ENCODE peak calls at places on chromosomes 12 and 14, in four cellular contexts. One of them, this sample, is unnamed.

GRCh38 chr12:120453977-120454376 is 7.7 kb downstream of the GATC start:
- DNase-seq in uterus: no peak
- DNase-seq in progenitor cell of endocrine pancreas: no peak
- DNase-seq in lung: no peak
- DNase-seq in this sample: no peak

GRCh38 chr14:23398348-23398747 is 9.7 kb downstream of the MYH6 start:
- DNase-seq in uterus: no peak
- DNase-seq in progenitor cell of endocrine pancreas: no peak
- DNase-seq in lung: no peak
- DNase-seq in this sample: no peak

GRCh38 chr14:65187421-65188049 is 85.2 kb upstream of the MAX start:
- DNase-seq in progenitor cell of endocrine pancreas: no peak
- DNase-seq in lung: no peak
- DNase-seq in uterus: no peak
- DNase-seq in this sample: peak

GRCh38 chr12:111775205-111776193 is 8.8 kb downstream of the ALDH2 start:
- DNase-seq in progenitor cell of endocrine pancreas: no peak
- DNase-seq in uterus: peak
- DNase-seq in lung: peak
- DNase-seq in this sample: no peak

GRCh38 chr12:122457627-122458026 is 35.2 kb upstream of the CLIP1 start:
- DNase-seq in lung: no peak
- DNase-seq in uterus: no peak
- DNase-seq in progenitor cell of endocrine pancreas: no peak
- DNase-seq in this sample: no peak

GRCh38 chr14:101578489-101578888 is 17.2 kb downstream of the DIO3 start:
- DNase-seq in lung: no peak
- DNase-seq in progenitor cell of endocrine pancreas: no peak
- DNase-seq in uterus: no peak
- DNase-seq in this sample: no peak

GRCh38 chr12:39638178-39638577 is 18.6 kb upstream of the ABCD2 start:
- DNase-seq in progenitor cell of endocrine pancreas: no peak
- DNase-seq in lung: no peak
- DNase-seq in uterus: no peak
- DNase-seq in this sample: no peak

GRCh38 chr12:63150255-63151060 is 543 bp downstream of the AVPR1A start:
- DNase-seq in lung: no peak
- DNase-seq in uterus: peak
- DNase-seq in progenitor cell of endocrine pancreas: peak
- DNase-seq in this sample: peak

GRCh38 chr12:14958361-14959125 is 2.9 kb downstream of the ARHGDIB start:
- DNase-seq in progenitor cell of endocrine pancreas: no peak
- DNase-seq in lung: no peak
- DNase-seq in uterus: no peak
- DNase-seq in this sample: no peak

GRCh38 chr12:97386133-97386581 is 76.4 kb upstream of the RMST start:
- DNase-seq in progenitor cell of endocrine pancreas: no peak
- DNase-seq in uterus: no peak
- DNase-seq in lung: no peak
- DNase-seq in this sample: no peak

GRCh38 chr12:64943686-64944085 is 119.2 kb downstream of the TBC1D30 start:
- DNase-seq in progenitor cell of endocrine pancreas: no peak
- DNase-seq in uterus: no peak
- DNase-seq in lung: no peak
- DNase-seq in this sample: no peak

GRCh38 chr12:114668151-114668891 is 15.7 kb downstream of the TBX3 start:
- DNase-seq in progenitor cell of endocrine pancreas: peak
- DNase-seq in uterus: peak
- DNase-seq in lung: peak
- DNase-seq in this sample: peak

GRCh38 chr12:21296751-21297406 is 37.8 kb downstream of the SLCO1A2 start:
- DNase-seq in uterus: no peak
- DNase-seq in progenitor cell of endocrine pancreas: no peak
- DNase-seq in lung: no peak
- DNase-seq in this sample: no peak

GRCh38 chr14:23442721-23443356 is 7.4 kb upstream of the MYH7 start:
- DNase-seq in uterus: no peak
- DNase-seq in progenitor cell of endocrine pancreas: no peak
- DNase-seq in lung: no peak
- DNase-seq in this sample: no peak

GRCh38 chr14:96056509-96057422 is 17.6 kb downstream of the C14orf132 start:
- DNase-seq in lung: no peak
- DNase-seq in progenitor cell of endocrine pancreas: no peak
- DNase-seq in uterus: no peak
- DNase-seq in this sample: no peak

GRCh38 chr14:103724116-103724515 is 8.5 kb downstream of the ZFYVE21 start:
- DNase-seq in uterus: peak
- DNase-seq in progenitor cell of endocrine pancreas: no peak
- DNase-seq in lung: no peak
- DNase-seq in this sample: no peak

GRCh38 chr14:65860956-65861631 is 448.6 kb downstream of the FUT8 start:
- DNase-seq in progenitor cell of endocrine pancreas: no peak
- DNase-seq in lung: no peak
- DNase-seq in uterus: no peak
- DNase-seq in this sample: no peak

GRCh38 chr12:50110127-50110761 is 1.8 kb upstream of the COX14 start:
- DNase-seq in lung: peak
- DNase-seq in progenitor cell of endocrine pancreas: no peak
- DNase-seq in uterus: peak
- DNase-seq in this sample: no peak

GRCh38 chr14:36315159-36315853 is 5.1 kb downstream of the MBIP start:
- DNase-seq in uterus: no peak
- DNase-seq in lung: no peak
- DNase-seq in progenitor cell of endocrine pancreas: no peak
- DNase-seq in this sample: no peak

GRCh38 chr14:100440207-100440631 is 117.1 kb downstream of the SLC25A47 start:
- DNase-seq in uterus: peak
- DNase-seq in progenitor cell of endocrine pancreas: peak
- DNase-seq in lung: peak
- DNase-seq in this sample: peak

GRCh38 chr12:109385339-109386078 is 37.8 kb downstream of the MYO1H start:
- DNase-seq in uterus: peak
- DNase-seq in progenitor cell of endocrine pancreas: no peak
- DNase-seq in lung: no peak
- DNase-seq in this sample: no peak

GRCh38 chr14:105476937-105477658 is 2.5 kb downstream of the CRIP2 start:
- DNase-seq in lung: no peak
- DNase-seq in progenitor cell of endocrine pancreas: no peak
- DNase-seq in uterus: no peak
- DNase-seq in this sample: no peak

GRCh38 chr14:35400707-35401421 is 3.7 kb downstream of the NFKBIA start:
- DNase-seq in uterus: no peak
- DNase-seq in progenitor cell of endocrine pancreas: no peak
- DNase-seq in lung: no peak
- DNase-seq in this sample: no peak

GRCh38 chr12:110165540-110166159 is 41.5 kb downstream of the IFT81 start:
- DNase-seq in uterus: no peak
- DNase-seq in lung: no peak
- DNase-seq in progenitor cell of endocrine pancreas: no peak
- DNase-seq in this sample: no peak

GRCh38 chr12:108306014-108306501 is 33.1 kb downstream of the CMKLR1 start:
- DNase-seq in progenitor cell of endocrine pancreas: no peak
- DNase-seq in lung: no peak
- DNase-seq in uterus: peak
- DNase-seq in this sample: no peak

GRCh38 chr14:102516531-102517411 is 7.2 kb upstream of the ANKRD9 start:
- DNase-seq in uterus: peak
- DNase-seq in progenitor cell of endocrine pancreas: peak
- DNase-seq in lung: no peak
- DNase-seq in this sample: peak

GRCh38 chr14:93036652-93037341 is 78.9 kb downstream of the ITPK1 start:
- DNase-seq in lung: no peak
- DNase-seq in progenitor cell of endocrine pancreas: no peak
- DNase-seq in uterus: no peak
- DNase-seq in this sample: no peak

GRCh38 chr14:91749857-91750256 is 18.0 kb upstream of the CATSPERB start:
- DNase-seq in uterus: no peak
- DNase-seq in progenitor cell of endocrine pancreas: no peak
- DNase-seq in lung: no peak
- DNase-seq in this sample: no peak

GRCh38 chr12:3658327-3659163 is 94.4 kb downstream of the CRACR2A start:
- DNase-seq in lung: no peak
- DNase-seq in uterus: no peak
- DNase-seq in progenitor cell of endocrine pancreas: peak
- DNase-seq in this sample: peak

GRCh38 chr14:85516239-85517112 is 13.5 kb upstream of the FLRT2 start:
- DNase-seq in lung: no peak
- DNase-seq in progenitor cell of endocrine pancreas: no peak
- DNase-seq in uterus: no peak
- DNase-seq in this sample: no peak

GRCh38 chr12:54134395-54134794 is 54.4 kb downstream of the SMUG1 start:
- DNase-seq in lung: no peak
- DNase-seq in uterus: no peak
- DNase-seq in progenitor cell of endocrine pancreas: no peak
- DNase-seq in this sample: no peak

GRCh38 chr12:54132979-54133378 is 55.8 kb downstream of the SMUG1 start:
- DNase-seq in progenitor cell of endocrine pancreas: no peak
- DNase-seq in uterus: no peak
- DNase-seq in lung: no peak
- DNase-seq in this sample: no peak

GRCh38 chr12:54133663-54134375 is 55.0 kb downstream of the SMUG1 start:
- DNase-seq in uterus: no peak
- DNase-seq in lung: no peak
- DNase-seq in progenitor cell of endocrine pancreas: no peak
- DNase-seq in this sample: no peak

GRCh38 chr12:54135621-54136027 is 53.2 kb downstream of the SMUG1 start:
- DNase-seq in uterus: no peak
- DNase-seq in lung: no peak
- DNase-seq in progenitor cell of endocrine pancreas: peak
- DNase-seq in this sample: no peak

DNA sequence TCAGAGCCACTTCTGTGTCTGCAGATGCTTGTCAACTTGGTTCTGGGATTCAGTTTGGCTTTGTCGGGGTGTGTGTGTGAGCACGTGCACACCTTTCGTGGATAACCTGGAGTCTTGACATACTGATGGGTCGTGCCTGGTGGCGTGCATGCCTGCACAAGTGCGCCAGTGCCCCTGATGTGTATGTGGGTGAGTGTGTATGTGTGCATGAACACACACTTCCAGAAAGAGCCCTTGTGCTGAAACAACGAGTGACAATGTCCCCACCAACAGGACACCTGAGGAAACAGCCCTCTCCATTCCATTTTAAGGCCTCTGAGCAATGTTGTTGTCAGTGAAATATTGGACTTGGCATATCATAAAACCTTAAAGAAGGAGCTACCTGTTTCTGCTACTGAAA is 53.9 kb downstream of the SMUG1 start:
- DNase-seq in lung: no peak
- DNase-seq in uterus: no peak
- DNase-seq in progenitor cell of endocrine pancreas: no peak
- DNase-seq in this sample: no peak
- TF ChIP-seq CTCF in lung: no peak
- TF ChIP-seq CTCF in uterus: no peak
- TF ChIP-seq CTCF in progenitor cell of endocrine pancreas: peak
- TF ChIP-seq CTCF in this sample: no peak

DNA sequence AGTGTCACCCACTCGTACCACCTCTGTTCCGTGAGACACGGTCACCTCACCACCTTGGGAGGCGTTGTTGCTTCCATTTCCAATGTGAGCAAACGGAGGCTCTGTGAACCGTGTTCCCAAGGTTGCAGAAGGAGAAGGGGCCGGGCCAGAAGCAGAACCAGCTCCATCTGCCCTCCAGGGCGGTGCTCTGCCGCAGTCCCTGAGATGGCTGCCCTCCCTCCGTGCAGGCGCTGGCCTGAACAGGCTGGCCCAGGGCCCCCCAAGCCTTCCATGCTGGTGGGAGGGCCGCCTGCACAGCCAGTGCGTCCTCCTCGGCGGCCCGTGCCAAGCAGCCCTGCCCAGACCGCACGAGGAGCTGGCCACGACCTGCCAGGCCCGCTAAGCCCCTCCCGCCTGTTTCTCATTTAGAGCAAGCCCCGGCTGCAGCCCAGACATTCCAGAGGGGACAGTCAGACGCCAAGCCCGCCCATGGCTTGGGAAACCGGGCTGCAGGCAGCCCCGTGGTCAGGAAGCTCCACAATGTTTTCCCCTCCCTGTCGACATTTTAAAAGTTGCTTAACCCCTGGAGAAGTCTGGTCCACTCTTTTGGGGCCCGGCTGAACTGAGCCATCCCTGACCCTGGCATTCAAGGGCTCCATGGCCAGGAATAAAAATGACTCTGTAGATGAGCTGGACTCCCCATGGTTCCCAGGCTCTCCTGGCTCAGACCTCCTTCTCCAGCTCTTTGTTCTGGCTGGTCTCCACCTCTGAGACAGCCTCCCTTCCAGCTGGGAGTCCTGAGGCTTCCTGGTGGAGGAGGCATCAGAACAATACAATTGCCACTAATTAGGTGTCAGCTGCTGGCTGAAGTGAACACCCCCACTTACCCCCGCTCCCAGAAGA is 236.0 kb downstream of the BCL11B start:
- DNase-seq in lung: peak
- DNase-seq in progenitor cell of endocrine pancreas: no peak
- DNase-seq in uterus: peak
- DNase-seq in this sample: no peak
- TF ChIP-seq CTCF in lung: no peak
- TF ChIP-seq CTCF in progenitor cell of endocrine pancreas: no peak
- TF ChIP-seq CTCF in uterus: no peak
- TF ChIP-seq CTCF in this sample: no peak

GRCh38 chr12:48070731-48071130 is 35.1 kb downstream of the SENP1 start:
- DNase-seq in uterus: no peak
- DNase-seq in progenitor cell of endocrine pancreas: no peak
- DNase-seq in lung: no peak
- DNase-seq in this sample: no peak
- TF ChIP-seq CTCF in uterus: no peak
- TF ChIP-seq CTCF in progenitor cell of endocrine pancreas: no peak
- TF ChIP-seq CTCF in lung: no peak
- TF ChIP-seq CTCF in this sample: no peak

GRCh38 chr12:81953541-81953940 is 194.4 kb upstream of the PPFIA2 start:
- DNase-seq in lung: no peak
- DNase-seq in progenitor cell of endocrine pancreas: no peak
- DNase-seq in uterus: no peak
- DNase-seq in this sample: no peak
- TF ChIP-seq CTCF in lung: no peak
- TF ChIP-seq CTCF in progenitor cell of endocrine pancreas: no peak
- TF ChIP-seq CTCF in uterus: no peak
- TF ChIP-seq CTCF in this sample: no peak

DNA sequence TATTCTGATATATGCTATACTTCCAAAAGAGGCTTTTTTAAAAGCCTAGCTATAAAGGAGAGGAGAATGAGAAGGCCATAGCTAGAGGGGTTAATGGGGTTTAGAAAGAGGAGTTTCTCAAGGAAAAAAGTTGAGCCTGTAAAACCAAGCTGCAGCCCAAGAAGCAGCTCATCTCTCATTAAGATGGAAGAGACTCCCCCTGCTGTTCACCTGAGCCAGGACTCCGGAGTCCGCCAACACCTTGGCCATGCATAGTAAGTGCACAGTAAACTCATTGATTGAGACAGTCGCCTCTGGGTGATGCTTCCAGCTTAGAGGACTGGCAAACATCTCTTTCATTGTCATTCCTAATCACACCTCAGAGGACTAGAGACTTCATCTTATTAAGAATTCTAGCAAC is 46.2 kb downstream of the ANO2 start:
- DNase-seq in lung: no peak
- DNase-seq in progenitor cell of endocrine pancreas: no peak
- DNase-seq in uterus: no peak
- DNase-seq in this sample: no peak
- TF ChIP-seq CTCF in lung: no peak
- TF ChIP-seq CTCF in progenitor cell of endocrine pancreas: peak
- TF ChIP-seq CTCF in uterus: no peak
- TF ChIP-seq CTCF in this sample: no peak

This sample was measured in glutamatergic neuron.